ENCODE peak calls at places on chromosome 7, in six cellular contexts. One of them, this sample, is unnamed.

GRCh38 chr7:74587435-74588126 is 69.9 kb upstream of the GTF2I start:
- DNase-seq in HuH-7.5: peak; percentile 56
- DNase-seq in activated T-helper 1 cell treated with Interleukin-2 at 50 U/mL for 16 hours: no peak
- DNase-seq in mesenchymal stem cell: peak; percentile 94
- DNase-seq in NCI-H82: no peak
- DNase-seq in Right ventricle myocardium superior: peak; percentile 93
- DNase-seq in this sample: peak; percentile 67

GRCh38 chr7:158424531-158424930 is 163.1 kb downstream of the PTPRN2 start:
- DNase-seq in Right ventricle myocardium superior: no peak
- DNase-seq in activated T-helper 1 cell treated with Interleukin-2 at 50 U/mL for 16 hours: no peak
- DNase-seq in HuH-7.5: no peak
- DNase-seq in NCI-H82: no peak
- DNase-seq in mesenchymal stem cell: no peak
- DNase-seq in this sample: no peak

GRCh38 chr7:110157631-110158362 is 933.1 kb upstream of the LRRN3 start:
- DNase-seq in Right ventricle myocardium superior: no peak
- DNase-seq in NCI-H82: no peak
- DNase-seq in activated T-helper 1 cell treated with Interleukin-2 at 50 U/mL for 16 hours: no peak
- DNase-seq in mesenchymal stem cell: peak; percentile 5
- DNase-seq in HuH-7.5: no peak
- DNase-seq in this sample: no peak

GRCh38 chr7:41730668-41731067 is 27.8 kb upstream of the INHBA start:
- DNase-seq in activated T-helper 1 cell treated with Interleukin-2 at 50 U/mL for 16 hours: no peak
- DNase-seq in mesenchymal stem cell: peak; percentile 61
- DNase-seq in Right ventricle myocardium superior: no peak
- DNase-seq in NCI-H82: no peak
- DNase-seq in HuH-7.5: no peak
- DNase-seq in this sample: no peak

GRCh38 chr7:92520024-92520423 is 8.3 kb downstream of the PEX1 start:
- DNase-seq in HuH-7.5: no peak
- DNase-seq in NCI-H82: no peak
- DNase-seq in activated T-helper 1 cell treated with Interleukin-2 at 50 U/mL for 16 hours: no peak
- DNase-seq in Right ventricle myocardium superior: no peak
- DNase-seq in mesenchymal stem cell: no peak
- DNase-seq in this sample: no peak

GRCh38 chr7:100967292-100967863 is 2.0 kb upstream of the MUC12 start:
- DNase-seq in HuH-7.5: no peak
- DNase-seq in mesenchymal stem cell: no peak
- DNase-seq in Right ventricle myocardium superior: no peak
- DNase-seq in NCI-H82: no peak
- DNase-seq in activated T-helper 1 cell treated with Interleukin-2 at 50 U/mL for 16 hours: no peak
- DNase-seq in this sample: no peak

GRCh38 chr7:5714657-5715337 is 66.7 kb downstream of the RNF216 start:
- DNase-seq in NCI-H82: no peak
- DNase-seq in activated T-helper 1 cell treated with Interleukin-2 at 50 U/mL for 16 hours: no peak
- DNase-seq in mesenchymal stem cell: no peak
- DNase-seq in HuH-7.5: no peak
- DNase-seq in Right ventricle myocardium superior: no peak
- DNase-seq in this sample: no peak

GRCh38 chr7:55476071-55476803 is 96.1 kb downstream of the VOPP1 start:
- DNase-seq in NCI-H82: no peak
- DNase-seq in HuH-7.5: no peak
- DNase-seq in activated T-helper 1 cell treated with Interleukin-2 at 50 U/mL for 16 hours: no peak
- DNase-seq in mesenchymal stem cell: no peak
- DNase-seq in Right ventricle myocardium superior: no peak
- DNase-seq in this sample: no peak

GRCh38 chr7:80584778-80585177 is 53.7 kb upstream of the CD36 start:
- DNase-seq in activated T-helper 1 cell treated with Interleukin-2 at 50 U/mL for 16 hours: no peak
- DNase-seq in HuH-7.5: no peak
- DNase-seq in Right ventricle myocardium superior: no peak
- DNase-seq in NCI-H82: peak; percentile 4
- DNase-seq in mesenchymal stem cell: peak; percentile 46
- DNase-seq in this sample: peak; percentile 5

GRCh38 chr7:96177353-96177752 is 144.5 kb downstream of the SLC25A13 start:
- DNase-seq in HuH-7.5: no peak
- DNase-seq in activated T-helper 1 cell treated with Interleukin-2 at 50 U/mL for 16 hours: no peak
- DNase-seq in NCI-H82: no peak
- DNase-seq in Right ventricle myocardium superior: no peak
- DNase-seq in mesenchymal stem cell: no peak
- DNase-seq in this sample: no peak